ENCODE peak calls at places on chromosomes 1 and 21, in nine cellular contexts. W, C, E, I, P, N, M, J and X are unnamed samples.

GRCh38 chr1:47186267-47187185 is 3.3 kb downstream of the PDZK1IP1 start:
- DNase-seq in W (no peak), C (no peak), E (no peak), I (no peak), P (no peak), N (no peak), M (no peak), J (no peak), X (no peak)

GRCh38 chr1:19306941-19307340 is 5.0 kb downstream of the AKR7A2 start:
- DNase-seq in W (no peak), C (no peak), E (no peak), I (no peak), P (no peak), N (no peak), M (no peak), J (no peak), X (no peak)

GRCh38 chr1:23286401-23286800 is 57.7 kb downstream of the HNRNPR start:
- DNase-seq in W (no peak), C (no peak), E (no peak), I (no peak), P (no peak), N (no peak), M (no peak), J (no peak), X (no peak)

GRCh38 chr1:29166291-29166878 is 15.3 kb downstream of the SRSF4 start:
- DNase-seq in W (no peak), C (no peak), E (no peak), I (no peak), P (no peak), N (no peak), M (no peak), J (no peak), X (no peak)

GRCh38 chr1:151716771-151717631 is at the start of gene CELF3:
- DNase-seq in W (no peak), C (peak), E (peak), I (no peak), P (no peak), N (no peak), M (no peak), J (peak), X (no peak)

GRCh38 chr1:60952566-60953215 is 129.7 kb upstream of the NFIA start:
- DNase-seq in W (no peak), C (no peak), E (no peak), I (no peak), P (no peak), N (no peak), M (no peak), J (no peak), X (no peak)

GRCh38 chr1:160628799-160629263 is 18.0 kb downstream of the SLAMF1 start:
- DNase-seq in W (no peak), C (no peak), E (no peak), I (no peak), P (no peak), N (no peak), M (no peak), J (no peak), X (no peak)

GRCh38 chr21:34501716-34502115 is 10.3 kb downstream of the KCNE1 start:
- DNase-seq in W (no peak), C (no peak), E (no peak), I (no peak), P (no peak), N (no peak), M (no peak), J (no peak), X (no peak)

GRCh38 chr1:92516574-92516973 is 29.8 kb upstream of the GFI1 start:
- DNase-seq in W (no peak), C (peak), E (no peak), I (no peak), P (no peak), N (no peak), M (no peak), J (no peak), X (no peak)

GRCh38 chr1:233327938-233328660 is 575 bp downstream of the MAP3K21 start:
- DNase-seq in W (peak), C (no peak), E (peak), I (peak), P (peak), N (peak), M (peak), J (no peak), X (no peak)

GRCh38 chr1:179164494-179164893 is 65.0 kb downstream of the ABL2 start:
- DNase-seq in W (no peak), C (no peak), E (no peak), I (no peak), P (no peak), N (no peak), M (peak), J (no peak), X (no peak)

GRCh38 chr1:14939527-14940284 is 213.8 kb upstream of the TMEM51 start:
- DNase-seq in W (no peak), C (no peak), E (no peak), I (no peak), P (no peak), N (no peak), M (no peak), J (no peak), X (no peak)

GRCh38 chr1:29529677-29530278 is 293.5 kb downstream of the PTPRU start:
- DNase-seq in W (no peak), C (no peak), E (no peak), I (no peak), P (no peak), N (no peak), M (no peak), J (no peak), X (no peak)